ENCODE peak calls at places on chromosomes 13 and 19, in six cellular contexts. I is CD8-positive, alpha-beta memory T cell; B is iPS DF 6.9; W is AG04450; Y is testis; P is neuronal stem cell. Z is an unnamed sample.

GRCh38 chr13:27302643-27303262 is 32.1 kb downstream of the RASL11A start:
- DNase-seq in W (no peak), I (peak), P (no peak), B (no peak), Y (no peak), Z (no peak)

GRCh38 chr13:29991343-29991742 is 140.9 kb upstream of the UBL3 start:
- DNase-seq in P (no peak), Y (no peak), W (peak), I (no peak), B (no peak), Z (no peak)

GRCh38 chr13:49240017-49240416 is 7.7 kb upstream of the CDADC1 start:
- DNase-seq in P (no peak), B (no peak), W (no peak), I (no peak), Y (peak), Z (peak)

GRCh38 chr19:32123355-32123940 is 222.0 kb upstream of the ZNF507 start:
- DNase-seq in B (no peak), Y (no peak), I (no peak), W (no peak), P (no peak), Z (no peak)

GRCh38 chr13:76764916-76765315 is 121.3 kb downstream of the KCTD12 start:
- DNase-seq in I (no peak), W (no peak), B (no peak), P (no peak), Y (no peak), Z (no peak)

GRCh38 chr19:42657551-42657950 is 62.8 kb upstream of the CEACAM8 start:
- DNase-seq in P (no peak), Y (no peak), W (no peak), I (no peak), B (no peak), Z (no peak)

GRCh38 chr13:32783067-32783466 is 196.8 kb downstream of the PDS5B start:
- DNase-seq in P (no peak), B (no peak), Y (no peak), I (peak), W (no peak), Z (peak)

GRCh38 chr13:43698743-43699142 is 88.0 kb downstream of the ENOX1 start:
- DNase-seq in P (no peak), B (no peak), Y (no peak), W (peak), I (no peak), Z (no peak)

GRCh38 chr13:67123165-67123564 is 107.0 kb downstream of the PCDH9 start:
- DNase-seq in I (no peak), W (no peak), P (no peak), Y (no peak), B (no peak), Z (peak)

GRCh38 chr13:113938716-113939115 is 35.2 kb downstream of the C13orf46 start:
- DNase-seq in Y (no peak), B (no peak), P (no peak), I (no peak), W (no peak), Z (no peak)

GRCh38 chr13:97321616-97322321 is 99.6 kb downstream of the MBNL2 start:
- DNase-seq in B (no peak), Y (no peak), W (no peak), P (no peak), I (no peak), Z (no peak)

GRCh38 chr13:53782400-53783030 is 753.9 kb downstream of the OLFM4 start:
- DNase-seq in P (peak), Y (peak), W (no peak), B (peak), I (no peak), Z (peak)

GRCh38 chr19:44111910-44112463 is 1.2 kb upstream of the ZNF225 start:
- DNase-seq in B (peak), I (no peak), W (peak), P (peak), Y (peak), Z (no peak)

GRCh38 chr13:46137627-46138026 is 32.8 kb upstream of the CPB2 start:
- DNase-seq in W (no peak), I (no peak), P (no peak), B (no peak), Y (no peak), Z (no peak)
- H3K27ac ChIP-seq in W (no peak), I (no peak), P (no peak), B (no peak), Y (no peak), Z (no peak)

DNA sequence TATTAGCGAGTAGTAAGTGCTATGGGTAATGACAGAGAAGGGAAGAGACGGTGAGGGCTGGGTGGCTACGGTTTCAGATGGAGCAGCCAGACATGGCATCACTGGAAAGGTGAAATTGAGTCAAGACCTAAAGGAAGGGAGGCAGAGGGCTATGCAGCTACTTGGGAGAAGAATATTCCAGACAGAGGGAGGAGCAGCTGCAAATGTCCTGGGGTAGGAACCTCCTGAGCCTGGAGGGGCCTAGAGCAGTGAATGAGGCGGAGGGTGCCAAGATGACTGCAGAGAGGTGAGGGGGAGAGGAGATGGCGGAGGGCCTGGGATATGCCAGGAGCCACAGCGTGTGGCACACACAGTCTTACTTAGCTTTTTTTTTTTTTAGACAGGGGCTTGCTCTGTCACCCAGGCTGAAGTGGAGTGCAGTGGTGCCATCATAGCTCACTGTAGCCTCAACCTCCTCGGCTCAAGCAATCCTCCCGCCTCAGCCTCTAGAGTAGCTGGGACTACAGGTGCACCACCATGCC is 21.1 kb downstream of the PLEKHF1 start:
- DNase-seq in I (no peak), P (no peak), W (no peak), Y (no peak), B (no peak), Z (no peak)
- H3K4me3 ChIP-seq in I (no peak), P (no peak), W (no peak), Y (no peak), B (no peak), Z (no peak)

GRCh38 chr13:80123945-80124344 is 217.0 kb downstream of the SPRY2 start:
- DNase-seq in W (no peak), B (no peak), I (no peak), Y (no peak), P (no peak), Z (no peak)

GRCh38 chr13:80121038-80121437 is 219.9 kb downstream of the SPRY2 start:
- DNase-seq in W (no peak), P (no peak), Y (no peak), B (no peak), I (no peak), Z (no peak)

GRCh38 chr13:80131204-80131603 is 209.7 kb downstream of the SPRY2 start:
- DNase-seq in P (no peak), I (no peak), B (no peak), W (no peak), Y (peak), Z (no peak)

DNA sequence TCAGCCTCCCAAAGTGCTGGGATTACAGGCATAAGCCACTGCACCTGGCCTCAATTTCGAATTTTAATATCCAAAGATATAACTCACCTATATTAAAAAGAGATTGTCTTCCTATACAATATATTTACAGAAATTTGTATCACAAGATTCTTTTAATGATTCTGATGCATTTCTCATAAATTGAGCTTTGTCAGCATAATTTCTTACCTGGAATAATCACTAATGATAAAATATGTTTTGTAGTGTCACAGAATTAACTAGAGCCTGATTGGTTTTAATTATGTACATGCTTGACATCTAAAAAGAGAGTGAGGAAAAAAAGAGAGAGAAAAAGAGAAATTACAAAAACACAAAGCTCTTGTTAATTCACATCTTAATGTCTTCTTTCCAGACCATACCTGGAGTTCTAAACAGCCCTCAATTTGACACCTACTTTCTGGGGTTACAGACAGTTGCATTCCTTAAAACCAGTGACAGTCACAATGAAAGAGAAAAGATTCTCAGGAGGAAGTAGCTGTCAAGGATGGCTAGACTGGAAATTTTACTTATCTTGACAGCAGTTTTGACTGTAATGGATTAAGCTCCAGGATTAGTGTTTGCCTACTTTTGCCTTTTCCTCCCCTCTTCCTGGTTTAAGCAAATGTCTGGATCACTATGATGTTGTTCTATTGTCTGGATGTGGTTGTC is 214.4 kb downstream of the SPRY2 start:
- DNase-seq in B (no peak), P (no peak), I (no peak), Y (no peak), W (no peak), Z (no peak)
- H3K27ac ChIP-seq in B (no peak), P (no peak), I (no peak), Y (no peak), W (no peak), Z (no peak)

GRCh38 chr19:1271528-1272422 is 2.6 kb downstream of the CIRBP start:
- DNase-seq in B (no peak), W (no peak), I (no peak), Y (no peak), P (no peak), Z (no peak)
- H3K4me3 ChIP-seq in B (no peak), W (peak), I (peak), Y (no peak), P (no peak), Z (no peak)

DNA sequence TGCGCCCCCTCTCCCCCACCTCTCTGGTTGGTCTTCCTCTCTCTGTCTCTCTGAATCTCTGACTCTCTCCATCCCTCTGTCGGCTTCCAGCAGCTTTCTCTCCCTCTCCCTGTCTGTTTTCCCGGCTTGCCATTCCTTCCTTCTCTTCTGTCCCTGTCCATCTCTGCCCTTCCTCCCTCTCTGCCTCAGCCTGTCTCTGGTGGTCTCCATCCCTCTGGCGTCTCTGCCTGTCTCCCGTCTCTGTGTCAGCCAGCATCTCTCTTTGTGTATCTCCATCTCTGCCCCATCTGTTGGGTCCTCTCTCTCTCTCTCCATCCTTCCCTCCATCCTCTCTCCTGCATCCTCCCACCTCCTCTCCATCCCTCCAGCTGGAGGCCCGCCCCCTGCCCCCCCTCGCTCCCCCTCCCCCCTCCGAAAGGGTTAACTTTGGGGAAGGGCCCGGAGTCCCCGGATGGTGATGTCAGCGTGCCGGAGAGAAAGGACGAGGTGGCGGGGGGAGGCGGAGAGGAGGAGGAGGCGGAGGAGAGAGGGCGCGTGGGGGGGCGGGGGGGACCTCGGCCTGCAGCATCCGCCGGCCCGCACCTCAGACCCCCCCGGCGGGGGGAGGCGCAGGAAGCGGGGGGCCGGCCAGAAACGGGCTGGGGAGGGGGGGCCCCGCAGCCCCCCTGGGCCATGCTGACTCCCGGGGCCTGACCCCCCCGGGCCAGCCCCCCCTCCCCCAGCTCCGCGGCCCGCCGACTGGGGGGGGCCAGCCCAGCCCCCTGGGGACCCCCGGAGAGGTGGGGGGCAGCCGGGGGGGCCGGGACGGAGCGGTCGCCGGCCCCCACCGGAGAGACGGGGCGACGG is at the start of gene BRSK1:
- DNase-seq in I (peak), P (peak), W (no peak), Y (peak), B (no peak), Z (peak)
- H3K27ac ChIP-seq in I (peak), P (peak), W (no peak), Y (peak), B (no peak), Z (no peak)

GRCh38 chr19:29022165-29022564 is 190.8 kb downstream of the UQCRFS1 start:
- DNase-seq in B (no peak), Y (no peak), W (no peak), P (no peak), I (no peak), Z (no peak)
- H3K4me3 ChIP-seq in B (no peak), Y (no peak), W (no peak), P (no peak), I (no peak), Z (no peak)

GRCh38 chr13:110642291-110642981 is 27.1 kb downstream of the NAXD start:
- DNase-seq in P (no peak), W (no peak), I (no peak), Y (no peak), B (no peak), Z (no peak)
- H3K27ac ChIP-seq in P (no peak), W (no peak), I (no peak), Y (no peak), B (no peak), Z (no peak)

GRCh38 chr13:23350009-23350408 is 83.5 kb downstream of the SACS start:
- DNase-seq in W (no peak), Y (no peak), P (no peak), B (no peak), I (no peak), Z (no peak)
- H3K4me3 ChIP-seq in W (no peak), Y (no peak), P (no peak), B (no peak), I (no peak), Z (no peak)

GRCh38 chr13:99956473-99957349 is 14.9 kb downstream of the ZIC5 start:
- DNase-seq in Y (no peak), W (no peak), B (no peak), P (no peak), I (no peak), Z (no peak)
- H3K27ac ChIP-seq in Y (no peak), W (no peak), B (no peak), P (no peak), I (no peak), Z (no peak)